ENCODE peak calls at places on chromosomes 7 and 10, in seven cellular contexts. One of them, this sample, is unnamed.

GRCh38 chr7:26580666-26581065 is 283.7 kb downstream of the SKAP2 start:
- DNase-seq in thoracic aorta: no peak
- DNase-seq in upper lobe of right lung: no peak
- DNase-seq in heart left ventricle: no peak
- DNase-seq in left ventricle myocardium inferior: no peak
- DNase-seq in fibroblast of lung: no peak
- DNase-seq in PC-9: no peak
- DNase-seq in this sample: no peak

GRCh38 chr10:110571093-110571743 is 3.7 kb downstream of the SMC3 start:
- DNase-seq in thoracic aorta: no peak
- DNase-seq in upper lobe of right lung: no peak
- DNase-seq in heart left ventricle: no peak
- DNase-seq in left ventricle myocardium inferior: no peak
- DNase-seq in fibroblast of lung: no peak
- DNase-seq in PC-9: no peak
- DNase-seq in this sample: no peak

GRCh38 chr10:122060250-122060649 is 71.3 kb downstream of the TACC2 start:
- DNase-seq in thoracic aorta: no peak
- DNase-seq in upper lobe of right lung: no peak
- DNase-seq in heart left ventricle: no peak
- DNase-seq in left ventricle myocardium inferior: no peak
- DNase-seq in fibroblast of lung: peak; percentile 50
- DNase-seq in PC-9: peak; percentile 33
- DNase-seq in this sample: no peak

GRCh38 chr7:121608785-121609184 is 212.7 kb upstream of the FAM3C start:
- DNase-seq in thoracic aorta: no peak
- DNase-seq in upper lobe of right lung: no peak
- DNase-seq in heart left ventricle: no peak
- DNase-seq in left ventricle myocardium inferior: no peak
- DNase-seq in fibroblast of lung: no peak
- DNase-seq in PC-9: no peak
- DNase-seq in this sample: no peak

GRCh38 chr7:83921798-83922607 is 272.6 kb downstream of the SEMA3A start:
- DNase-seq in thoracic aorta: no peak
- DNase-seq in upper lobe of right lung: no peak
- DNase-seq in heart left ventricle: no peak
- DNase-seq in left ventricle myocardium inferior: no peak
- DNase-seq in fibroblast of lung: peak; percentile 44
- DNase-seq in PC-9: no peak
- DNase-seq in this sample: no peak

GRCh38 chr7:151060416-151061234 is 1.2 kb downstream of the SLC4A2 start:
- DNase-seq in thoracic aorta: no peak
- DNase-seq in upper lobe of right lung: peak; percentile 80
- DNase-seq in heart left ventricle: no peak
- DNase-seq in left ventricle myocardium inferior: no peak
- DNase-seq in fibroblast of lung: peak; percentile 34
- DNase-seq in PC-9: peak; percentile 71
- DNase-seq in this sample: no peak

GRCh38 chr10:116073451-116073850 is 199.6 kb downstream of the GFRA1 start:
- DNase-seq in thoracic aorta: no peak
- DNase-seq in upper lobe of right lung: no peak
- DNase-seq in heart left ventricle: no peak
- DNase-seq in left ventricle myocardium inferior: no peak
- DNase-seq in fibroblast of lung: no peak
- DNase-seq in PC-9: no peak
- DNase-seq in this sample: no peak

GRCh38 chr7:52648903-52649302 is 386.5 kb upstream of the POM121L12 start:
- DNase-seq in thoracic aorta: no peak
- DNase-seq in upper lobe of right lung: no peak
- DNase-seq in heart left ventricle: no peak
- DNase-seq in left ventricle myocardium inferior: no peak
- DNase-seq in fibroblast of lung: peak; percentile 79
- DNase-seq in PC-9: no peak
- DNase-seq in this sample: no peak

GRCh38 chr10:97333601-97334369 is 744 bp downstream of the FRAT2 start:
- DNase-seq in thoracic aorta: no peak
- DNase-seq in upper lobe of right lung: peak; percentile 87
- DNase-seq in heart left ventricle: peak; percentile 81
- DNase-seq in left ventricle myocardium inferior: peak; percentile 59
- DNase-seq in fibroblast of lung: peak; percentile 58
- DNase-seq in PC-9: peak; percentile 20
- DNase-seq in this sample: no peak

GRCh38 chr10:100825325-100825875 is 80.0 kb downstream of the PAX2 start:
- DNase-seq in thoracic aorta: no peak
- DNase-seq in upper lobe of right lung: no peak
- DNase-seq in heart left ventricle: no peak
- DNase-seq in left ventricle myocardium inferior: no peak
- DNase-seq in fibroblast of lung: no peak
- DNase-seq in PC-9: no peak
- DNase-seq in this sample: no peak

GRCh38 chr10:36515313-36515712 is 610.1 kb upstream of the ANKRD30A start:
- DNase-seq in thoracic aorta: no peak
- DNase-seq in upper lobe of right lung: no peak
- DNase-seq in heart left ventricle: no peak
- DNase-seq in left ventricle myocardium inferior: no peak
- DNase-seq in fibroblast of lung: peak; percentile 64
- DNase-seq in PC-9: no peak
- DNase-seq in this sample: no peak

GRCh38 chr10:54985732-54986131 is 184.7 kb upstream of the PCDH15 start:
- DNase-seq in thoracic aorta: no peak
- DNase-seq in upper lobe of right lung: no peak
- DNase-seq in heart left ventricle: no peak
- DNase-seq in left ventricle myocardium inferior: no peak
- DNase-seq in fibroblast of lung: peak; percentile 5
- DNase-seq in PC-9: no peak
- DNase-seq in this sample: no peak

GRCh38 chr10:49750546-49750945 is 11.6 kb downstream of the OGDHL start:
- DNase-seq in thoracic aorta: no peak
- DNase-seq in upper lobe of right lung: no peak
- DNase-seq in heart left ventricle: no peak
- DNase-seq in left ventricle myocardium inferior: no peak
- DNase-seq in fibroblast of lung: no peak
- DNase-seq in PC-9: no peak
- DNase-seq in this sample: no peak

GRCh38 chr10:77428776-77429395 is 208.7 kb downstream of the KCNMA1 start:
- DNase-seq in thoracic aorta: no peak
- DNase-seq in upper lobe of right lung: peak; percentile 71
- DNase-seq in heart left ventricle: no peak
- DNase-seq in left ventricle myocardium inferior: no peak
- DNase-seq in fibroblast of lung: peak; percentile 74
- DNase-seq in PC-9: no peak
- DNase-seq in this sample: no peak

GRCh38 chr7:93883078-93883916 is 7.3 kb downstream of the TFPI2 start:
- DNase-seq in thoracic aorta: no peak
- DNase-seq in upper lobe of right lung: no peak
- DNase-seq in heart left ventricle: no peak
- DNase-seq in left ventricle myocardium inferior: no peak
- DNase-seq in fibroblast of lung: peak; percentile 43
- DNase-seq in PC-9: no peak
- DNase-seq in this sample: no peak

GRCh38 chr10:71864861-71865473 is 13.9 kb upstream of the PSAP start:
- DNase-seq in thoracic aorta: no peak
- DNase-seq in upper lobe of right lung: peak; percentile 34
- DNase-seq in heart left ventricle: no peak
- DNase-seq in left ventricle myocardium inferior: no peak
- DNase-seq in fibroblast of lung: peak; percentile 86
- DNase-seq in PC-9: peak; percentile 32
- DNase-seq in this sample: no peak

GRCh38 chr7:149422065-149422913 is 38.6 kb downstream of the ZNF777 start:
- DNase-seq in thoracic aorta: no peak
- DNase-seq in upper lobe of right lung: peak; percentile 89
- DNase-seq in heart left ventricle: peak; percentile 85
- DNase-seq in left ventricle myocardium inferior: peak; percentile 60
- DNase-seq in fibroblast of lung: peak; percentile 64
- DNase-seq in PC-9: peak; percentile 90
- DNase-seq in this sample: peak; percentile 10

GRCh38 chr10:73843254-73843653 is 31.1 kb downstream of the CAMK2G start:
- DNase-seq in thoracic aorta: no peak
- DNase-seq in upper lobe of right lung: no peak
- DNase-seq in heart left ventricle: no peak
- DNase-seq in left ventricle myocardium inferior: no peak
- DNase-seq in fibroblast of lung: no peak
- DNase-seq in PC-9: no peak
- DNase-seq in this sample: no peak

GRCh38 chr7:50304911-50305621 is 550 bp downstream of the IKZF1 start:
- DNase-seq in thoracic aorta: no peak
- DNase-seq in upper lobe of right lung: no peak
- DNase-seq in heart left ventricle: no peak
- DNase-seq in left ventricle myocardium inferior: no peak
- DNase-seq in fibroblast of lung: no peak
- DNase-seq in PC-9: no peak
- DNase-seq in this sample: no peak

GRCh38 chr10:29502351-29502750 is 132.4 kb downstream of the SVIL start:
- DNase-seq in thoracic aorta: no peak
- DNase-seq in upper lobe of right lung: no peak
- DNase-seq in heart left ventricle: no peak
- DNase-seq in left ventricle myocardium inferior: no peak
- DNase-seq in fibroblast of lung: no peak
- DNase-seq in PC-9: no peak
- DNase-seq in this sample: no peak
- H3K4me3 ChIP-seq in thoracic aorta: no peak overlapping the region
- H3K4me3 ChIP-seq in upper lobe of right lung: no peak overlapping the region
- H3K4me3 ChIP-seq in heart left ventricle: no peak overlapping the region
- H3K4me3 ChIP-seq in left ventricle myocardium inferior: no peak overlapping the region
- H3K4me3 ChIP-seq in fibroblast of lung: no peak overlapping the region
- H3K4me3 ChIP-seq in PC-9: no peak overlapping the region
- H3K4me3 ChIP-seq in this sample: no peak overlapping the region

GRCh38 chr7:30315589-30315988 is 31.2 kb downstream of the ZNRF2 start:
- DNase-seq in thoracic aorta: no peak
- DNase-seq in upper lobe of right lung: no peak
- DNase-seq in heart left ventricle: no peak
- DNase-seq in left ventricle myocardium inferior: no peak
- DNase-seq in fibroblast of lung: no peak
- DNase-seq in PC-9: no peak
- DNase-seq in this sample: no peak

GRCh38 chr7:30312186-30312585 is 27.8 kb downstream of the ZNRF2 start:
- DNase-seq in thoracic aorta: no peak
- DNase-seq in upper lobe of right lung: no peak
- DNase-seq in heart left ventricle: no peak
- DNase-seq in left ventricle myocardium inferior: no peak
- DNase-seq in fibroblast of lung: peak; percentile 42
- DNase-seq in PC-9: no peak
- DNase-seq in this sample: no peak

GRCh38 chr7:30310674-30311362 is 26.4 kb downstream of the ZNRF2 start:
- DNase-seq in thoracic aorta: no peak
- DNase-seq in upper lobe of right lung: no peak
- DNase-seq in heart left ventricle: no peak
- DNase-seq in left ventricle myocardium inferior: no peak
- DNase-seq in fibroblast of lung: no peak
- DNase-seq in PC-9: no peak
- DNase-seq in this sample: no peak

GRCh38 chr7:30313348-30313747 is 29.0 kb downstream of the ZNRF2 start:
- DNase-seq in thoracic aorta: no peak
- DNase-seq in upper lobe of right lung: no peak
- DNase-seq in heart left ventricle: no peak
- DNase-seq in left ventricle myocardium inferior: no peak
- DNase-seq in fibroblast of lung: no peak
- DNase-seq in PC-9: no peak
- DNase-seq in this sample: no peak

GRCh38 chr7:30313793-30314192 is 29.4 kb downstream of the ZNRF2 start:
- DNase-seq in thoracic aorta: no peak
- DNase-seq in upper lobe of right lung: no peak
- DNase-seq in heart left ventricle: no peak
- DNase-seq in left ventricle myocardium inferior: no peak
- DNase-seq in fibroblast of lung: no peak
- DNase-seq in PC-9: no peak
- DNase-seq in this sample: no peak
- TF ChIP-seq CTCF in thoracic aorta: no peak
- TF ChIP-seq CTCF in upper lobe of right lung: no peak
- TF ChIP-seq CTCF in heart left ventricle: no peak
- TF ChIP-seq CTCF in left ventricle myocardium inferior: no peak
- TF ChIP-seq CTCF in fibroblast of lung: no peak
- TF ChIP-seq CTCF in PC-9: no peak
- TF ChIP-seq CTCF in this sample: no peak

GRCh38 chr7:152887779-152888178 is 128.2 kb downstream of the ACTR3B start:
- DNase-seq in thoracic aorta: no peak
- DNase-seq in upper lobe of right lung: no peak
- DNase-seq in heart left ventricle: no peak
- DNase-seq in left ventricle myocardium inferior: no peak
- DNase-seq in fibroblast of lung: no peak
- DNase-seq in PC-9: no peak
- DNase-seq in this sample: no peak

GRCh38 chr7:152891160-152891621 is 131.6 kb downstream of the ACTR3B start:
- DNase-seq in thoracic aorta: no peak
- DNase-seq in upper lobe of right lung: no peak
- DNase-seq in heart left ventricle: no peak
- DNase-seq in left ventricle myocardium inferior: no peak
- DNase-seq in fibroblast of lung: no peak
- DNase-seq in PC-9: no peak
- DNase-seq in this sample: no peak

GRCh38 chr7:152893801-152894294 is 134.3 kb downstream of the ACTR3B start:
- DNase-seq in thoracic aorta: no peak
- DNase-seq in upper lobe of right lung: no peak
- DNase-seq in heart left ventricle: no peak
- DNase-seq in left ventricle myocardium inferior: no peak
- DNase-seq in fibroblast of lung: no peak
- DNase-seq in PC-9: no peak
- DNase-seq in this sample: no peak

GRCh38 chr7:152894295-152895170 is 135.0 kb downstream of the ACTR3B start:
- DNase-seq in thoracic aorta: no peak
- DNase-seq in upper lobe of right lung: no peak
- DNase-seq in heart left ventricle: no peak
- DNase-seq in left ventricle myocardium inferior: no peak
- DNase-seq in fibroblast of lung: no peak
- DNase-seq in PC-9: peak; percentile 25
- DNase-seq in this sample: no peak

GRCh38 chr7:152891837-152892236 is 132.3 kb downstream of the ACTR3B start:
- DNase-seq in thoracic aorta: no peak
- DNase-seq in upper lobe of right lung: no peak
- DNase-seq in heart left ventricle: no peak
- DNase-seq in left ventricle myocardium inferior: no peak
- DNase-seq in fibroblast of lung: no peak
- DNase-seq in PC-9: no peak
- DNase-seq in this sample: no peak
- H3K4me3 ChIP-seq in thoracic aorta: no peak overlapping the region
- H3K4me3 ChIP-seq in upper lobe of right lung: no peak overlapping the region
- H3K4me3 ChIP-seq in heart left ventricle: no peak overlapping the region
- H3K4me3 ChIP-seq in left ventricle myocardium inferior: no peak overlapping the region
- H3K4me3 ChIP-seq in fibroblast of lung: no peak overlapping the region
- H3K4me3 ChIP-seq in PC-9: no peak overlapping the region
- H3K4me3 ChIP-seq in this sample: no peak overlapping the region

DNA sequence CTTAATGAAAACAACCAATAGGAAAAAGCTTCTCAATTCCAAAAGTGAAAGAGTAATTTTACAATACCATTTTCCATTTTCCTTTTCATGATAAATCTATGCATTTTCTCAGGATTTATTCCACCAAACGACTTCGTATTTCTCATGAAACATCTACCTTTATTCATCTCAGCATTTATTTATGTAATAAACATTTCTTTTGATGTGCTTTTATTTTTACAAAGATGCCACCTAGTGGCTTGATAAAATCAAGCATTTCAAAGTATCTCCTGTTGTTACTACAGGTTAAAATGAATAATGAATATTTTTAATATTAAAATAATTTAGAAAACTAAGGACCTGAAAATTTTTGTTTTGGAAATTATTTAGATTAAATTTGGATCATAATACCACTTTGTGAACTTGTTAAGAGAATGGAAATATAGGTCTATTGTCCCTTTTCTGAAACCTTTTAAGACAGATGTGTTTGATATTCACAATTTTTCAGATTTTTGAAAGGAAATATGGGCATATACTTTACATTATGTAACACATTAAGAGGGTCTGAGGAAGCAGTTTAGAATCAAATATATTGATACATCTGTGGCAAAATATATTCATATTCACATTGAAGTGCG is 2.7 kb upstream of the IQUB start:
- DNase-seq in thoracic aorta: no peak
- DNase-seq in upper lobe of right lung: no peak
- DNase-seq in heart left ventricle: no peak
- DNase-seq in left ventricle myocardium inferior: no peak
- DNase-seq in fibroblast of lung: no peak
- DNase-seq in PC-9: no peak
- DNase-seq in this sample: no peak
- TF ChIP-seq CTCF in thoracic aorta: peak; percentile 50
- TF ChIP-seq CTCF in upper lobe of right lung: peak; percentile 64
- TF ChIP-seq CTCF in heart left ventricle: peak; percentile 25
- TF ChIP-seq CTCF in left ventricle myocardium inferior: peak; percentile 68
- TF ChIP-seq CTCF in fibroblast of lung: no peak
- TF ChIP-seq CTCF in PC-9: peak; percentile 74
- TF ChIP-seq CTCF in this sample: peak; percentile 25

This sample was measured in HFF-Myc.